ENCODE peak calls at places on chromosomes 3 and 15, in six cellular contexts. R, L, K, S, X and Z are unnamed samples.

GRCh38 chr3:174937488-174937887 is 78.4 kb downstream of the NAALADL2 start:
- DNase-seq in S (no peak), L (no peak), X (peak; percentile 85), K (no peak), R (peak; percentile 68), Z (no peak)

GRCh38 chr3:178245385-178245778 is 290.9 kb upstream of the KCNMB2 start:
- DNase-seq in S (no peak), K (peak; percentile 44), L (no peak), X (peak; percentile 66), R (peak; percentile 51), Z (no peak)

GRCh38 chr3:43754316-43754715 is 63.6 kb downstream of the ABHD5 start:
- DNase-seq in L (peak; percentile 48), K (no peak), S (no peak), R (no peak), X (peak; percentile 55), Z (no peak)

GRCh38 chr3:172625404-172625803 is 85.5 kb downstream of the NCEH1 start:
- DNase-seq in S (no peak), K (no peak), R (peak; percentile 64), L (peak; percentile 46), X (peak; percentile 56), Z (no peak)

GRCh38 chr3:27115352-27115751 is 253.8 kb downstream of the NEK10 start:
- DNase-seq in R (no peak), L (no peak), X (no peak), S (no peak), K (no peak), Z (no peak)

GRCh38 chr3:112799946-112800345 is 46.7 kb downstream of the CD200R1L start:
- DNase-seq in S (no peak), X (peak; percentile 36), L (peak; percentile 80), K (no peak), R (no peak), Z (no peak)

GRCh38 chr3:140834266-140835037 is 107.2 kb upstream of the SLC25A36 start:
- DNase-seq in L (no peak), S (no peak), X (no peak), K (no peak), R (no peak), Z (no peak)

GRCh38 chr3:14511971-14512943 is 27.9 kb downstream of the GRIP2 start:
- DNase-seq in X (no peak), S (no peak), R (no peak), K (no peak), L (no peak), Z (no peak)

GRCh38 chr3:38281895-38282686 is at the start of gene SLC22A14:
- DNase-seq in X (no peak), R (no peak), L (no peak), K (no peak), S (no peak), Z (no peak)

GRCh38 chr3:29301332-29302011 is 20.6 kb downstream of the RBMS3 start:
- DNase-seq in R (peak; percentile 49), S (no peak), K (no peak), L (no peak), X (peak; percentile 17), Z (no peak)

GRCh38 chr3:52817221-52817620 is 13.3 kb downstream of the ITIH4 start:
- DNase-seq in R (no peak), L (no peak), K (no peak), S (no peak), X (no peak), Z (no peak)

GRCh38 chr3:32143849-32144757 is 37.7 kb downstream of the GPD1L start:
- DNase-seq in L (peak; percentile 81), X (peak; percentile 97), S (peak; percentile 9), R (peak; percentile 89), K (peak; percentile 76), Z (peak; percentile 76)

GRCh38 chr15:89674526-89674925 is 4.6 kb downstream of the PLIN1 start:
- DNase-seq in X (no peak), R (no peak), S (no peak), K (no peak), L (no peak), Z (no peak)

GRCh38 chr3:51796859-51797258 is 17.8 kb upstream of the IQCF6 start:
- DNase-seq in X (no peak), K (no peak), L (no peak), S (no peak), R (no peak), Z (no peak)

GRCh38 chr3:88707837-88708236 is 399.6 kb upstream of the EPHA3 start:
- DNase-seq in K (no peak), X (no peak), L (no peak), S (no peak), R (no peak), Z (no peak)

GRCh38 chr3:117674321-117674720 is 964.7 kb downstream of the TUSC7 start:
- DNase-seq in X (peak; percentile 40), S (no peak), L (no peak), R (peak; percentile 16), K (no peak), Z (no peak)

GRCh38 chr3:144831955-144832716 is 860.5 kb downstream of the DIPK2A start:
- DNase-seq in L (no peak), K (no peak), X (no peak), S (no peak), R (peak; percentile 8), Z (no peak)
- H3K4me1 ChIP-seq in L (no peaks in the 10 kb centered on the region), K (no peaks in the 10 kb centered on the region), X (no peaks in the 10 kb centered on the region), S (no peaks in the 10 kb centered on the region), R (peaks cover 2% of the 10 kb centered on the region), Z (no peaks in the 10 kb centered on the region)

DNA sequence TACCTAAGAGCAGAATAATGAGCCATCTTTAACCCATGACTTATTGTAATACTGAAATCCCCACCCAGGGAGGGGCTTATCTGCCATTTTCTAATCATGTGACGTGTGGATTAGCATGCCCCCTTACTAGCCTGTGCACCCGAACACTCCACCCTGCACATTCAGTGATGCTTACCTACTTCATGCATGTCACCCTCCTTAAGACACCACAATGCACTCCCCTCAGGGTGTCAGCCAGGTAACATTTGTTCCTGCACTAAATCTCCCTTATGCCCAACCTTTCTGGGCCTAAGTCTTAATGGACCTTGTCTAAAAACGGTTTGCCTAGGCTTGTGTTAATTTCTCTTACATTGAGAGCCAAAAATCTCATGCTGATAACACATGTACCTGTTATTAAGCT is 336.6 kb downstream of the OCA2 start:
- DNase-seq in K (no peak), S (no peak), X (no peak), L (no peak), R (no peak), Z (no peak)
- H3K4me1 ChIP-seq in K (no peaks in the 10 kb centered on the region), S (no peaks in the 10 kb centered on the region), X (no peaks in the 10 kb centered on the region), L (no peaks in the 10 kb centered on the region), R (no peaks in the 10 kb centered on the region), Z (no peaks in the 10 kb centered on the region)

GRCh38 chr3:167736264-167736787 is 805 bp downstream of the SERPINI1 start:
- DNase-seq in K (no peak), L (no peak), S (no peak), X (no peak), R (no peak), Z (no peak)

GRCh38 chr3:167735233-167736107 is at the start of gene SERPINI1:
- DNase-seq in L (peak; percentile 86), K (peak; percentile 94), R (peak; percentile 94), X (peak; percentile 89), S (peak; percentile 54), Z (peak; percentile 92)

GRCh38 chr3:167732313-167733065 is 2.2 kb downstream of the PDCD10 start:
- DNase-seq in S (no peak), X (peak; percentile 0), R (no peak), L (no peak), K (no peak), Z (no peak)

GRCh38 chr3:167734498-167735232 is at the start of gene PDCD10:
- DNase-seq in S (peak; percentile 92), K (peak; percentile 100), R (peak; percentile 99), L (peak; percentile 99), X (peak; percentile 98), Z (peak; percentile 99)

DNA sequence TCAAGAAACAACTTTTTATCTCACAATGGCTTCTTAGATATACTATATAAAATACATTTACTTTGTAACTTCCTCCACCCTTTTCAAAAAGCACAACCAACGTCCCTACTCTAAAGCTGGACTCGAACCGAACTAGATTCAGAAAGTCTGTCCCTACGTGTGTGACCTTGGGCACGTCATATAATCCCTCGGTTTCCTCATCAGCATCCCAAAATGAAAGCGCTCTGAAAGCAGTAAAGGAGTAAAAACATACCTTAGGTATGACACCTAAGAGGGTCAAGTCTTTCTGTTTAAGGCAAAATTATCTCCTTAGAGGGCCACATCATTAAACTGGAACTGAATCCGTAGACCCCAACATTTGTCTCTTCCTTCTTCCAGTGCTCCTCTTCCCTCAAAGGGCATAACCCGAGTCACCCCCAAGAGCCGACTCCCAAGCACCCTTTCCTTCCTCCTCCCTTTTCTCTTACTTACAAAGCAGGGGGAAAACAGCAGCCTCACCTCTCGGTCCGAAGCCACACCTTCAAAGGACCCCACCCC is 663 bp downstream of the PDCD10 start:
- DNase-seq in L (no peak), R (peak; percentile 59), S (no peak), K (peak; percentile 59), X (peak; percentile 3), Z (no peak)
- H3K4me1 ChIP-seq in L (peaks cover 29% of the 10 kb centered on the region), R (no peaks in the 10 kb centered on the region), S (peaks cover 5% of the 10 kb centered on the region), K (peaks cover 5% of the 10 kb centered on the region), X (no peaks in the 10 kb centered on the region), Z (peaks cover 4% of the 10 kb centered on the region)

GRCh38 chr15:88636654-88637053 is 2.2 kb upstream of the ISG20 start:
- DNase-seq in S (no peak), R (peak; percentile 63), X (peak; percentile 36), L (no peak), K (no peak), Z (no peak)

GRCh38 chr15:88637841-88638625 is 783 bp upstream of the ISG20 start:
- DNase-seq in L (no peak), R (no peak), S (no peak), X (no peak), K (peak; percentile 82), Z (no peak)

GRCh38 chr15:88636039-88636438 is 2.8 kb upstream of the ISG20 start:
- DNase-seq in L (peak; percentile 82), S (peak; percentile 75), X (no peak), K (peak; percentile 83), R (no peak), Z (peak; percentile 56)

GRCh38 chr15:88638626-88639372 is at the start of gene ISG20:
- DNase-seq in X (peak; percentile 99), S (peak; percentile 99), L (peak; percentile 94), K (peak; percentile 99), R (peak; percentile 99), Z (peak; percentile 94)

DNA sequence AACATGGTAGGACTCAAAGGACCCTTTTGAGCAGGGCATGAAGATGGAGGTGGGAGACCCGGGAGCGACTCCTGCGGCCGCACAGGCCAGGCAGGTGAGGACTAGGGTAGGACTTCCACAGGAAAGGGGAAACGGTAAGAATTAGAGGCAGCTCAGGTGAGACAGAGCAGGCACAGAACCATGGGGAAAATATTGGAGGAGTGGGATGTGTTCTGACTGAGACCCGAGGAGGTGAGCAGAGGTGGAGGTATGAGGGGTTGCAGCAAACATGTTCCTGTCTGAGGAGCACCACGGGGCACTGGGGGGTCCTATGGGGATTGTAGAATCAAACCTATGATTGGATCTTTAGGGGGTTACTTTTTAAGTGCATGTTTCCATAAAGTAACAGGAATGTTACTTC is 1.4 kb upstream of the ISG20 start:
- DNase-seq in R (no peak), K (no peak), S (no peak), L (no peak), X (no peak), Z (no peak)
- H3K4me1 ChIP-seq in R (peaks cover 21% of the 10 kb centered on the region), K (peaks cover 18% of the 10 kb centered on the region), S (peaks cover 69% of the 10 kb centered on the region), L (peaks cover 29% of the 10 kb centered on the region), X (peaks cover 18% of the 10 kb centered on the region), Z (peaks cover 5% of the 10 kb centered on the region)

GRCh38 chr15:40303576-40303975 is 4.2 kb downstream of the PLCB2 start:
- DNase-seq in S (no peak), L (no peak), K (no peak), X (no peak), R (no peak), Z (no peak)
- H3K4me1 ChIP-seq in S (peaks cover 6% of the 10 kb centered on the region), L (no peaks in the 10 kb centered on the region), K (no peaks in the 10 kb centered on the region), X (peaks cover 6% of the 10 kb centered on the region), R (peaks cover 9% of the 10 kb centered on the region), Z (no peaks in the 10 kb centered on the region)